ENCODE peak calls at places on chromosomes 7 and 10, in four cellular contexts. J, R, S and W are unnamed samples. For H3K9me3, the result is how much of the 10 kb centered on the place peaks cover.

GRCh38 chr7:45978010-45978681 is 57.1 kb upstream of the IGFBP3 start:
- DNase-seq in J (peak), R (peak), S (no peak), W (no peak)

GRCh38 chr10:71263376-71263775 is 51.0 kb downstream of the UNC5B start:
- DNase-seq in J (no peak), R (no peak), S (no peak), W (no peak)

GRCh38 chr7:27150568-27151340 is 1.6 kb downstream of the HOXA3 start:
- DNase-seq in J (peak), R (peak), S (peak), W (peak)

GRCh38 chr7:129845972-129846327 is 106.8 kb downstream of the UBE2H start:
- DNase-seq in J (no peak), R (no peak), S (no peak), W (no peak)

GRCh38 chr10:44036425-44036824 is 348.5 kb downstream of the CXCL12 start:
- DNase-seq in J (no peak), R (no peak), S (no peak), W (no peak)

GRCh38 chr7:87206361-87206760 is 13.2 kb downstream of the TMEM243 start:
- DNase-seq in J (no peak), R (no peak), S (no peak), W (no peak)

GRCh38 chr10:111578076-111578475 is 501.2 kb downstream of the ADRA2A start:
- DNase-seq in J (no peak), R (no peak), S (no peak), W (no peak)

GRCh38 chr7:151178831-151179230 is 8.2 kb downstream of the ASB10 start:
- DNase-seq in J (no peak), R (no peak), S (no peak), W (no peak)

GRCh38 chr10:113754768-113755167 is 3.3 kb downstream of the PLEKHS1 start:
- DNase-seq in J (peak), R (no peak), S (no peak), W (no peak)

GRCh38 chr7:48962821-48963505 is 38.6 kb downstream of the CDC14C start:
- DNase-seq in J (no peak), R (no peak), S (no peak), W (no peak)

GRCh38 chr7:44791278-44792219 is 4.9 kb upstream of the PPIA start:
- DNase-seq in J (no peak), R (no peak), S (no peak), W (no peak)

GRCh38 chr7:150799741-150800575 is at the start of gene TMEM176B:
- DNase-seq in J (peak), R (no peak), S (no peak), W (no peak)

GRCh38 chr7:5625938-5626337 is 155.5 kb downstream of the RNF216 start:
- DNase-seq in J (peak), R (no peak), S (no peak), W (no peak)

GRCh38 chr10:66625709-66626590 is 299.9 kb upstream of the LRRTM3 start:
- DNase-seq in J (no peak), R (no peak), S (no peak), W (no peak)

GRCh38 chr10:123402021-123402420 is 247.8 kb downstream of the BUB3 start:
- DNase-seq in J (no peak), R (no peak), S (no peak), W (no peak)

GRCh38 chr7:87312215-87312865 is 33.1 kb upstream of the CROT start:
- DNase-seq in J (peak), R (peak), S (peak), W (peak)

GRCh38 chr10:14468022-14468421 is 137.3 kb upstream of the FRMD4A start:
- DNase-seq in J (no peak), R (no peak), S (no peak), W (no peak)

GRCh38 chr10:44233561-44234470 is 151.1 kb downstream of the CXCL12 start:
- DNase-seq in J (peak), R (no peak), S (no peak), W (no peak)

GRCh38 chr10:28283251-28283650 is 19.6 kb downstream of the MPP7 start:
- DNase-seq in J (no peak), R (no peak), S (no peak), W (no peak)

GRCh38 chr7:136923111-136923510 is 54.7 kb downstream of the CHRM2 start:
- DNase-seq in J (no peak), R (no peak), S (no peak), W (no peak)

GRCh38 chr10:59896186-59896585 is 10.2 kb downstream of the CCDC6 start:
- DNase-seq in J (no peak), R (no peak), S (no peak), W (no peak)

GRCh38 chr7:45665172-45665571 is 91.0 kb downstream of the ADCY1 start:
- DNase-seq in J (no peak), R (no peak), S (no peak), W (no peak)

GRCh38 chr10:46524471-46525176 is 31.8 kb downstream of the GPRIN2 start:
- DNase-seq in J (no peak), R (no peak), S (no peak), W (no peak)

GRCh38 chr7:25726682-25727357 is 425.2 kb upstream of the NFE2L3 start:
- DNase-seq in J (no peak), R (no peak), S (no peak), W (no peak)

GRCh38 chr7:78178319-78178718 is 379.7 kb downstream of the PHTF2 start:
- DNase-seq in J (no peak), R (no peak), S (no peak), W (no peak)

GRCh38 chr7:95690367-95690947 is 81.9 kb upstream of the DYNC1I1 start:
- DNase-seq in J (peak), R (no peak), S (no peak), W (no peak)

GRCh38 chr10:130498042-130498441 is 361.9 kb downstream of the GLRX3 start:
- DNase-seq in J (no peak), R (no peak), S (no peak), W (no peak)

GRCh38 chr10:37643187-37643586 is 214.2 kb downstream of the ZNF248 start:
- DNase-seq in J (no peak), R (no peak), S (no peak), W (no peak)

GRCh38 chr10:37639200-37639599 is 218.2 kb downstream of the ZNF248 start:
- DNase-seq in J (no peak), R (no peak), S (no peak), W (no peak)

GRCh38 chr10:37634351-37634880 is 223.0 kb downstream of the ZNF248 start:
- DNase-seq in J (no peak), R (no peak), S (no peak), W (no peak)

GRCh38 chr10:37638569-37638968 is 218.8 kb downstream of the ZNF248 start:
- DNase-seq in J (no peak), R (no peak), S (no peak), W (no peak)

DNA sequence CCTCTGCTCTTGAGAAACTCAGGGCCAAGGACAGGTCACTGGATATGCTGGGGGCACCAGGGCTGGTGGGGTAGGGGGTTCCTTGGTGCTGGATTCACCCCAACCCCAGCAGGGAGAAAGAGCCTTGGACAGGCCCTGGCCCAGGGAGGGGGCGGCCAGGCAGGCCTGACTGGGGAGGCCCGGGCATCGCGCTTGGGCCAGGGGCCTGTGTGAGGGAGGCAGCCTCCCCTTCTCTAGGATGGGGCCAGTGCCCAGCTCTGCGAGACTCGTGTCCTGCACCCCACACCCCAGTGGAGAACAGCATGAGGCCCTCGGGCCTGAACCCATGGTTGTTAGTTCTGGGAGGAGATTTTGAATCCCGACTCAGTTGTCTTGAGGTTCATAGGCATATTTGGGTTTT is 217.1 kb downstream of the ZNF248 start:
- DNase-seq in J (no peak), R (no peak), S (no peak), W (no peak)
- H3K9me3 ChIP-seq in J (under half), R (under half), S (under half), W (under half)

DNA sequence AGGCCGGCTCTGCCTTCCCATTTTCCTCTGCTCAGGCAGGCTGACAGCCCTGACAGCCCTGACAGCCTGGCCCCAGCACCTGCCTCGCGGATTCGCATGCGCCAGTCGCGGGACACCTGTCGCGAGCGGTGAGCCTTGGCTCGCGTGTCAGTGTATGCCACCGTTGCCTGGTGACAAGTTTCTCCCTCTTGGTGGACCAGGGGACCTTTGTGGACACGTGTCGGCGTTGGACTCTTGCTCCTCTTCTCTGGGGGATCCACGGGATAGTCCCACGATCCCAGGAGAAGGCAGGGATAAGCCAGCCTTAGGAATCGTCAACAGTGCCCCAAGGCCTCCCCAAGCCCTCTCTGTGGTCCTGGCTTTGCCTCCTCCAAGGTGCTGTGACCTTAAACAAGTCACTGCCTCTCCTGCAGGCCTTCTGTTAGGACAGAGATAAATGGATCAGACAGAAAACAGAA is 18.1 kb upstream of the ZNF273 start:
- DNase-seq in J (no peak), R (no peak), S (no peak), W (no peak)
- H3K9me3 ChIP-seq in J (under half), R (under half), S (under half), W (under half)

DNA sequence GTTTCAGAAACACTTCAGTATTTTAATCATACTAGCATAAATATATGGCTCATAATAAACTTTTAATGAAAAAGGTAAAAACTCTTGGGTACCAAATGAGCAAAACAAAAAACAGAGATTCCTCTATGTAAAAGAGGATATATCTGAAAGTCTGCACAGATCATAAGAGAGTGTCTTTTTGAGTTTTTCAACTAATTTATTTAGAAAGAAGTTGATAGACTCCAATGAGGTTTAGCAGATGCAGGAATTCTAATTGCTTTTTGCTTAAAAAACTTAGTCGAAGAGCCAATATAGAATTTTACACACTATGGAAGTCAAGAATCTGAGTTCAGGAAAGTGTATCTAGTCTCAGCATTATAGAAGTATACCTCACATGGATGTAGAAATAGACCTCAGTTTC is 3.4 kb upstream of the MLLT10 start:
- DNase-seq in J (no peak), R (no peak), S (no peak), W (no peak)
- H3K9me3 ChIP-seq in J (under half), R (under half), S (under half), W (under half)

DNA sequence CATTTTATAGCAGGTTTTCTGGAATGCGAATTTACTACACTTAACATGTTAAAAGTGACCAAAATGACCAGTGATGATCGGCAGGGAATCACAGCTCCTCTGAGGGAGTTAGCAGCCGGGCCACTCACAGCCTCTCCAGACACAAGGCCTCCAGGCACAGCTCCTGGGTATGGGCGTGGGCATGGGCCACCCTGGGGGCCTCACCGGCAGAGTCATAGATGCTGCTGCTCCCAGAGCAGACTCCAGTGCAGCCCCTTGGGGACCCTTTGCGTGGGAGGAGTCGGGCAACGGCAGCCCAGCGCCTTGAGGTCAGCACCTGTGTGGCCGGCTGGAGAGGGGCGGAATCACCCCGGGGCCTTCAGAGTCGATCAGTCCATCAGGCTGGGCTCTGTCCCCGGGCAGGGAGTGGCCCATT is 8.6 kb downstream of the KNDC1 start:
- DNase-seq in J (no peak), R (no peak), S (no peak), W (no peak)
- H3K9me3 ChIP-seq in J (under half), R (under half), S (under half), W (under half)

GRCh38 chr10:98294270-98294627 is 26.3 kb upstream of the LOXL4 start:
- DNase-seq in J (no peak), R (no peak), S (no peak), W (no peak)
- H3K9me3 ChIP-seq in J (under half), R (under half), S (under half), W (under half)

DNA sequence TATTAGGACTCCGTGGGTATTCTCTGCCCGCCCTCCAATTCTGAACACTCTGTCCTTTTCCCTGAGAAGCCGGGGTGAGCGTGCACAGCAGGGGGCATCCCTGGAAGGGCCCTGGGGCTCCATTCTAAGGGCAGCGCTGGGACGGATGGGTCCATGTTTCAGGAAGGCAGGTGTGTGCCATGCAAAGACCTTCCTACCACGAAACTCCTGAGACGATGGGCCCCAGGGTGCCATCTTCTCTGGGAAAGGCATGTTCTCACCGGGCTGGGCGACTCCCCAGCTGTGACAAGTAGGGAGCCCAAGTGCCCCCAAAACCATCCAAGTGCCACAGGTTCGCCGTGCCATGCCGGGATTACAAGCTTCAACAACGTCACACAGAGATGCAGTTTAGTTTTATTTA is 256.7 kb downstream of the DNAJB6 start:
- DNase-seq in J (no peak), R (no peak), S (no peak), W (no peak)
- H3K9me3 ChIP-seq in J (under half), R (under half), S (under half), W (under half)